ENCODE peak calls at places on chromosomes 11 and 22, in seven cellular contexts. W is progenitor cell of endocrine pancreas, I is epithelial cell of esophagus, H is MCF 10A, Q is lung, Z is WTC11, G is GM06990. N is an unnamed sample.

GRCh38 chr11:534592-535518 is 521 bp downstream of the HRAS start:
- DNase-seq in W (no peak), I (peak; percentile 97), H (peak; percentile 85), Q (no peak), Z (peak; percentile 28), G (peak; percentile 64), N (peak; percentile 18)

GRCh38 chr22:21690401-21690801 is 24.6 kb downstream of the PPIL2 start:
- DNase-seq in W (no peak), I (no peak), H (no peak), Q (no peak), Z (no peak), G (no peak), N (no peak)

GRCh38 chr22:39534591-39535301 is 2.2 kb upstream of the RPS19BP1 start:
- DNase-seq in W (peak; percentile 93), I (peak; percentile 65), H (peak; percentile 70), Q (peak; percentile 83), Z (peak; percentile 96), G (peak; percentile 76), N (peak; percentile 94)

GRCh38 chr11:67489203-67489859 is 6.5 kb downstream of the AIP start:
- DNase-seq in W (no peak), I (no peak), H (no peak), Q (no peak), Z (no peak), G (peak; percentile 14), N (no peak)

GRCh38 chr11:61532136-61533038 is 23.8 kb downstream of the LRRC10B start:
- DNase-seq in W (peak; percentile 29), I (peak; percentile 58), H (peak; percentile 67), Q (peak; percentile 40), Z (peak; percentile 77), G (no peak), N (peak; percentile 68)

GRCh38 chr22:49971232-49972162 is 10.9 kb downstream of the PIM3 start:
- DNase-seq in W (no peak), I (no peak), H (peak; percentile 62), Q (peak; percentile 86), Z (peak; percentile 44), G (no peak), N (peak; percentile 23)

GRCh38 chr22:21948390-21948789 is 4.3 kb downstream of the PPM1F start:
- DNase-seq in W (no peak), I (no peak), H (no peak), Q (no peak), Z (no peak), G (no peak), N (no peak)

GRCh38 chr11:116420770-116421528 is 351.8 kb downstream of the BUD13 start:
- DNase-seq in W (no peak), I (peak; percentile 29), H (peak; percentile 35), Q (no peak), Z (no peak), G (no peak), N (no peak)

GRCh38 chr22:25393121-25393805 is 171.2 kb upstream of the GRK3 start:
- DNase-seq in W (no peak), I (no peak), H (no peak), Q (no peak), Z (no peak), G (no peak), N (no peak)

GRCh38 chr11:65968600-65969482 is 7.3 kb downstream of the SART1 start:
- DNase-seq in W (no peak), I (peak; percentile 33), H (peak; percentile 34), Q (peak; percentile 75), Z (no peak), G (no peak), N (no peak)

GRCh38 chr11:46047520-46047919 is 73.7 kb downstream of the PHF21A start:
- DNase-seq in W (no peak), I (peak; percentile 80), H (peak; percentile 4), Q (no peak), Z (no peak), G (no peak), N (no peak)

GRCh38 chr11:46200537-46201281 is 76.8 kb upstream of the CREB3L1 start:
- DNase-seq in W (no peak), I (peak; percentile 56), H (peak; percentile 77), Q (no peak), Z (no peak), G (no peak), N (no peak)

GRCh38 chr22:37940698-37941376 is 12.6 kb downstream of the C22orf23 start:
- DNase-seq in W (no peak), I (no peak), H (no peak), Q (no peak), Z (no peak), G (no peak), N (no peak)

GRCh38 chr22:27993774-27994350 is 74.8 kb upstream of the PITPNB start:
- DNase-seq in W (no peak), I (no peak), H (no peak), Q (no peak), Z (no peak), G (no peak), N (no peak)

GRCh38 chr11:3971756-3972404 is 116.4 kb downstream of the STIM1 start:
- DNase-seq in W (no peak), I (peak; percentile 28), H (no peak), Q (no peak), Z (no peak), G (no peak), N (no peak)
- TF ChIP-seq CTCF in W (no peak), I (peak; percentile 19), H (no peak), Q (no peak), Z (no peak), G (no peak), N (no peak)

DNA sequence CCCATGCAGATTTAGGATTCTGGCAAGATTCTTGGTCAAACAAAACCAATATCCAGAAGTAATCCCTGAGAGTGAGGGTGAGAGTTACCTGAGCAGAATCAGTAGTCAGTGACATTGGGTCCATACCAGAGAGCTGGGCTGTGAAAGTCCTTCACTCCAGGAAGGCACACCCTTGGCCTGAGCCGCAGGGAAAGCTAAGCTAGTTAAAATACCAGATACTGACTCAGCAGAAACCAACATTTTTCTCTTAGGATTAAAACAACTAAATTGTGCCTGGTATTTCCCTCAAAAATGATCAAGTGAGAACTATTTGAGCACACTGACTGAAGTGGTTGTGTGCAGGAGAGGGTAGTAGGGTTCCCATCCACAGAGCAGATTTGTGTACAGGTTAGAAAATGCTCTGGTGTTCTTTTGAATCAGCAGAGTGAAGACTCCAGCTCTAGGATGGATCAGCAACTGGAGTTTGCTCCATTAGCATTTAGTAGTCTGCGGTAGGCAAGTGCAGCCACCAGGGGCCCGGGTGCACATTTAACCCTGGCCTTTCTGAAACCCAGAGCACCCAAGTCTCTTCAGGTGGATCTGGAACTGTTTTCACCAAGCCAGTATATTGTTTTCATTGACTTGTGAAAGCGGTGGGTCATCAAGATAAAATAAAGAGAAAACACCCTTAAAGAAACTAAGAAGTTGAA is 100.7 kb upstream of the CLPB start:
- DNase-seq in W (no peak), I (no peak), H (no peak), Q (no peak), Z (peak; percentile 45), G (no peak), N (no peak)
- TF ChIP-seq CTCF in W (peak; percentile 41), I (no peak), H (no peak), Q (no peak), Z (no peak), G (peak; percentile 12), N (peak; percentile 23)

GRCh38 chr11:44537679-44538078 is 27.8 kb upstream of the CD82 start:
- DNase-seq in W (no peak), I (no peak), H (no peak), Q (no peak), Z (no peak), G (no peak), N (no peak)

GRCh38 chr11:44540667-44541066 is 24.8 kb upstream of the CD82 start:
- DNase-seq in W (no peak), I (no peak), H (no peak), Q (no peak), Z (no peak), G (no peak), N (no peak)

GRCh38 chr11:44536779-44537516 is 28.5 kb upstream of the CD82 start:
- DNase-seq in W (no peak), I (no peak), H (no peak), Q (no peak), Z (no peak), G (no peak), N (no peak)

GRCh38 chr11:44539971-44540370 is 25.5 kb upstream of the CD82 start:
- DNase-seq in W (no peak), I (no peak), H (no peak), Q (no peak), Z (no peak), G (no peak), N (no peak)

DNA sequence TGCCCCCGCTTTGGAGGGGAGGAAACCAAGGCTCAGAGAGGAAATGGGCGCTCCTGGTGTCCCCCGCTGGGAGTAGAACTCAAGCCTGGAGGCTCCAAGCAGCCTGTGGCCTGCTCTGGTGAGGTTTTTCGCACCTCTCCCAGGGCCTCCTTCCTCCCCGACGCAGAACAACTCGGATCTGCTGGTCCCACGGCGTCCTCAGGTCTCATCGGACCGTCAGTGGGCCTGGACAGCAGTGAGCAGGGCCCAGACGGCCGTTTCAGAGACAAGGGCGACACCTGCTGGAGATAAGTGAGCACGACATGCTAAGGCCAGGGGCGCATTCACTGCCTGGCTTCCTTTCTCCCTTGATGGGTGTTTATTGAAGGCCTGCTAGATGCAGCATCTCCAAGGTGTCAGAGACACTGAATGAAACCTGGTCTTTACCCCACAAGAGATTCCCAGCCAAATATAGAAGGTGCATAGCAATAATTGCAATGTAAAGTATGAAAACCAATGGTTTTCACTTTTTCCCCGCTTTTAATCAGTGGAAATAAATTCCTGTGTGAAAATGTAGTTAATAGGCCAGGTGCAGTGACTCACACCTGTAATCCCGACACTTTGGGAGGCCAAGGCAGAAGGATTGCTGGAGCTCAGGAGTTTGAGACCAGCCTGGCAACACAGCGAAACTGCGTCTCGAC is 26.9 kb upstream of the CD82 start:
- DNase-seq in W (peak; percentile 76), I (peak; percentile 68), H (peak; percentile 71), Q (peak; percentile 75), Z (peak; percentile 85), G (peak; percentile 43), N (peak; percentile 82)
- TF ChIP-seq CTCF in W (peak; percentile 97), I (peak; percentile 88), H (peak; percentile 93), Q (peak; percentile 96), Z (peak; percentile 97), G (peak; percentile 90), N (peak; percentile 97)

DNA sequence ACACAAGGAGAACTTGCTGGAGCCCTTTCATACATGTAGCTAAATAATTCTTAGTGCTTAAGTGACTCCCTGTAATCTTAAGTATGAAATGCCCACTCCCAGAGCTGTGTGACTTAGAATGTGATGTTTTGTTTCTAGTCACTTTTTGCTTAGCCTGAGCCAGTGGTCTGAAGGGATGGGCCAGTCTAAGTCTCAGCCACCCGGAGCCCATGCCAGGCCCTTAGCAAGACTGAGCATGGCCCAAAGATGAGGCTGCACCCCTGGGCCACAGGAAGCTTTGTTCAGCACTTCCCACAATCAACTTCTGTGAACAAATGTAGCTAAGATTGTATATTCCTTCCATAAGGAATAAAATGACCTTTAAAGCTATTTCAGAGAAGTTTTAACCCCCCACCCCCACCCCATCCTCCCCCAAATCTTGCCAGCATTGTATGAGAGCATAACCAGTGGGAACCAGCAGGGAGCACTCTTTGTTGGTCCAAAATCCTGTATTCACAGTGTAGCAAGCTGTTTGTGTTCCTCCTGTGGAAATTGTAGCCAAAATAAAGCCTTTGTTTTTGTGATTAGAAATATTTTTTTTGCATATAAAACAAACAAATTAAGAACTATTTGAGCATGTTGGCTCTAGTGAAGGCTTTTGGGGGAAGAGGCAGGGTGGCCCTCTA is 73.8 kb upstream of the GAL start:
- DNase-seq in W (no peak), I (no peak), H (no peak), Q (no peak), Z (no peak), G (no peak), N (no peak)
- TF ChIP-seq CTCF in W (peak; percentile 31), I (peak; percentile 28), H (peak; percentile 11), Q (no peak), Z (no peak), G (no peak), N (no peak)

GRCh38 chr11:68843703-68844312 is 2.1 kb upstream of the CPT1A start:
- DNase-seq in W (peak; percentile 70), I (peak; percentile 73), H (peak; percentile 80), Q (peak; percentile 89), Z (peak; percentile 80), G (peak; percentile 86), N (peak; percentile 18)
- TF ChIP-seq CTCF in W (peak; percentile 72), I (peak; percentile 40), H (peak; percentile 55), Q (peak; percentile 79), Z (peak; percentile 21), G (peak; percentile 77), N (peak; percentile 39)

N was measured in endothelial cell.